ENCODE peak calls at places on chromosomes 11 and 22, in seven cellular contexts. One of them, this sample, is unnamed.

GRCh38 chr11:60924906-60925684 is 835 bp downstream of the TMEM132A start:
- DNase-seq in pancreas: no peak
- DNase-seq in colonic mucosa: no peak
- DNase-seq in AG04450: no peak
- DNase-seq in endodermal cell: peak
- DNase-seq in AG10803: no peak
- DNase-seq in breast epithelium: no peak
- DNase-seq in this sample: no peak

GRCh38 chr22:45164217-45165123 is 745 bp downstream of the NUP50 start:
- DNase-seq in pancreas: peak
- DNase-seq in colonic mucosa: peak
- DNase-seq in AG04450: no peak
- DNase-seq in endodermal cell: peak
- DNase-seq in AG10803: no peak
- DNase-seq in breast epithelium: no peak
- DNase-seq in this sample: peak

GRCh38 chr22:19641254-19641982 is 72.9 kb upstream of the SEPTIN5 start:
- DNase-seq in pancreas: peak
- DNase-seq in colonic mucosa: no peak
- DNase-seq in AG04450: no peak
- DNase-seq in endodermal cell: peak
- DNase-seq in AG10803: no peak
- DNase-seq in breast epithelium: no peak
- DNase-seq in this sample: no peak

GRCh38 chr11:83063073-83063754 is 8.5 kb downstream of the RAB30 start:
- DNase-seq in pancreas: no peak
- DNase-seq in colonic mucosa: no peak
- DNase-seq in AG04450: no peak
- DNase-seq in endodermal cell: no peak
- DNase-seq in AG10803: peak
- DNase-seq in breast epithelium: no peak
- DNase-seq in this sample: no peak

GRCh38 chr11:74487875-74488274 is 5.6 kb downstream of the LIPT2 start:
- DNase-seq in pancreas: no peak
- DNase-seq in colonic mucosa: no peak
- DNase-seq in AG04450: no peak
- DNase-seq in endodermal cell: no peak
- DNase-seq in AG10803: no peak
- DNase-seq in breast epithelium: no peak
- DNase-seq in this sample: no peak

GRCh38 chr11:37770145-37770544 is 1172.1 kb upstream of the RAG2 start:
- DNase-seq in pancreas: no peak
- DNase-seq in colonic mucosa: no peak
- DNase-seq in AG04450: no peak
- DNase-seq in endodermal cell: no peak
- DNase-seq in AG10803: no peak
- DNase-seq in breast epithelium: no peak
- DNase-seq in this sample: no peak

GRCh38 chr22:45742866-45743450 is 71.3 kb downstream of the ATXN10 start:
- DNase-seq in pancreas: no peak
- DNase-seq in colonic mucosa: no peak
- DNase-seq in AG04450: no peak
- DNase-seq in endodermal cell: no peak
- DNase-seq in AG10803: peak
- DNase-seq in breast epithelium: no peak
- DNase-seq in this sample: no peak

GRCh38 chr11:8947230-8947943 is 4.6 kb upstream of the ASCL3 start:
- DNase-seq in pancreas: no peak
- DNase-seq in colonic mucosa: no peak
- DNase-seq in AG04450: no peak
- DNase-seq in endodermal cell: no peak
- DNase-seq in AG10803: no peak
- DNase-seq in breast epithelium: no peak
- DNase-seq in this sample: no peak

GRCh38 chr22:39269095-39269827 is 24.5 kb upstream of the PDGFB start:
- DNase-seq in pancreas: no peak
- DNase-seq in colonic mucosa: no peak
- DNase-seq in AG04450: no peak
- DNase-seq in endodermal cell: no peak
- DNase-seq in AG10803: no peak
- DNase-seq in breast epithelium: no peak
- DNase-seq in this sample: no peak

GRCh38 chr22:50528682-50529415 is 963 bp downstream of the TYMP start:
- DNase-seq in pancreas: peak
- DNase-seq in colonic mucosa: no peak
- DNase-seq in AG04450: no peak
- DNase-seq in endodermal cell: no peak
- DNase-seq in AG10803: no peak
- DNase-seq in breast epithelium: no peak
- DNase-seq in this sample: no peak

GRCh38 chr11:10181811-10182210 is 112.2 kb downstream of the SBF2 start:
- DNase-seq in pancreas: no peak
- DNase-seq in colonic mucosa: no peak
- DNase-seq in AG04450: no peak
- DNase-seq in endodermal cell: no peak
- DNase-seq in AG10803: peak
- DNase-seq in breast epithelium: no peak
- DNase-seq in this sample: no peak

GRCh38 chr11:70328556-70328955 is 58.1 kb downstream of the PPFIA1 start:
- DNase-seq in pancreas: no peak
- DNase-seq in colonic mucosa: no peak
- DNase-seq in AG04450: no peak
- DNase-seq in endodermal cell: no peak
- DNase-seq in AG10803: peak
- DNase-seq in breast epithelium: no peak
- DNase-seq in this sample: no peak

GRCh38 chr22:31973739-31974138 is 29.4 kb downstream of the YWHAH start:
- DNase-seq in pancreas: no peak
- DNase-seq in colonic mucosa: peak
- DNase-seq in AG04450: no peak
- DNase-seq in endodermal cell: no peak
- DNase-seq in AG10803: no peak
- DNase-seq in breast epithelium: no peak
- DNase-seq in this sample: no peak

GRCh38 chr11:126669416-126669815 is 313.9 kb downstream of the ST3GAL4 start:
- DNase-seq in pancreas: no peak
- DNase-seq in colonic mucosa: no peak
- DNase-seq in AG04450: peak
- DNase-seq in endodermal cell: no peak
- DNase-seq in AG10803: peak
- DNase-seq in breast epithelium: no peak
- DNase-seq in this sample: no peak

GRCh38 chr11:114340311-114341131 is 44.3 kb downstream of the NNMT start:
- DNase-seq in pancreas: no peak
- DNase-seq in colonic mucosa: peak
- DNase-seq in AG04450: peak
- DNase-seq in endodermal cell: peak
- DNase-seq in AG10803: peak
- DNase-seq in breast epithelium: no peak
- DNase-seq in this sample: no peak

GRCh38 chr11:2301631-2302272 is at the start of the genes C11orf21 and TSPAN32:
- DNase-seq in pancreas: no peak
- DNase-seq in colonic mucosa: peak
- DNase-seq in AG04450: no peak
- DNase-seq in endodermal cell: no peak
- DNase-seq in AG10803: peak
- DNase-seq in breast epithelium: peak
- DNase-seq in this sample: peak

GRCh38 chr22:32112380-32112779 is 46.7 kb downstream of the C22orf42 start:
- DNase-seq in pancreas: no peak
- DNase-seq in colonic mucosa: no peak
- DNase-seq in AG04450: no peak
- DNase-seq in endodermal cell: no peak
- DNase-seq in AG10803: no peak
- DNase-seq in breast epithelium: no peak
- DNase-seq in this sample: no peak

GRCh38 chr11:133808393-133809140 is 36.7 kb downstream of the SPATA19 start:
- DNase-seq in pancreas: no peak
- DNase-seq in colonic mucosa: no peak
- DNase-seq in AG04450: no peak
- DNase-seq in endodermal cell: peak
- DNase-seq in AG10803: no peak
- DNase-seq in breast epithelium: no peak
- DNase-seq in this sample: no peak

GRCh38 chr11:75422248-75423231 is 10.5 kb downstream of the KLHL35 start:
- DNase-seq in pancreas: peak
- DNase-seq in colonic mucosa: peak
- DNase-seq in AG04450: no peak
- DNase-seq in endodermal cell: no peak
- DNase-seq in AG10803: no peak
- DNase-seq in breast epithelium: peak
- DNase-seq in this sample: no peak

GRCh38 chr22:41517172-41518047 is 26.9 kb downstream of the POLR3H start:
- DNase-seq in pancreas: peak
- DNase-seq in colonic mucosa: peak
- DNase-seq in AG04450: no peak
- DNase-seq in endodermal cell: peak
- DNase-seq in AG10803: peak
- DNase-seq in breast epithelium: peak
- DNase-seq in this sample: no peak

GRCh38 chr11:70756756-70757155 is 358.4 kb downstream of the CTTN start:
- DNase-seq in pancreas: no peak
- DNase-seq in colonic mucosa: no peak
- DNase-seq in AG04450: no peak
- DNase-seq in endodermal cell: peak
- DNase-seq in AG10803: no peak
- DNase-seq in breast epithelium: no peak
- DNase-seq in this sample: no peak

GRCh38 chr22:39434243-39434653 is 22.6 kb upstream of the MGAT3 start:
- DNase-seq in pancreas: peak
- DNase-seq in colonic mucosa: no peak
- DNase-seq in AG04450: no peak
- DNase-seq in endodermal cell: no peak
- DNase-seq in AG10803: peak
- DNase-seq in breast epithelium: no peak
- DNase-seq in this sample: no peak

GRCh38 chr22:19717691-19718254 is 3.5 kb downstream of the SEPTIN5 start:
- DNase-seq in pancreas: peak
- DNase-seq in colonic mucosa: peak
- DNase-seq in AG04450: peak
- DNase-seq in endodermal cell: peak
- DNase-seq in AG10803: peak
- DNase-seq in breast epithelium: peak
- DNase-seq in this sample: peak

GRCh38 chr22:18954333-18954732 is 18.2 kb upstream of the PRODH start:
- DNase-seq in pancreas: peak
- DNase-seq in colonic mucosa: peak
- DNase-seq in AG04450: peak
- DNase-seq in endodermal cell: peak
- DNase-seq in AG10803: peak
- DNase-seq in breast epithelium: peak
- DNase-seq in this sample: peak

GRCh38 chr22:50085211-50085999 is at the start of gene MLC1:
- DNase-seq in pancreas: no peak
- DNase-seq in colonic mucosa: no peak
- DNase-seq in AG04450: no peak
- DNase-seq in endodermal cell: peak
- DNase-seq in AG10803: no peak
- DNase-seq in breast epithelium: no peak
- DNase-seq in this sample: peak

GRCh38 chr11:47220401-47220821 is 5.6 kb downstream of the DDB2 start:
- DNase-seq in pancreas: no peak
- DNase-seq in colonic mucosa: no peak
- DNase-seq in AG04450: no peak
- DNase-seq in endodermal cell: no peak
- DNase-seq in AG10803: peak
- DNase-seq in breast epithelium: no peak
- DNase-seq in this sample: no peak

GRCh38 chr22:41833369-41834004 is 582 bp downstream of the SREBF2 start:
- DNase-seq in pancreas: peak
- DNase-seq in colonic mucosa: peak
- DNase-seq in AG04450: no peak
- DNase-seq in endodermal cell: peak
- DNase-seq in AG10803: peak
- DNase-seq in breast epithelium: peak
- DNase-seq in this sample: peak

GRCh38 chr11:12318791-12319733 is 58.3 kb upstream of the PARVA start:
- DNase-seq in pancreas: no peak
- DNase-seq in colonic mucosa: no peak
- DNase-seq in AG04450: peak
- DNase-seq in endodermal cell: no peak
- DNase-seq in AG10803: peak
- DNase-seq in breast epithelium: no peak
- DNase-seq in this sample: no peak

GRCh38 chr11:60900673-60901404 is 5.5 kb downstream of the PRPF19 start:
- DNase-seq in pancreas: no peak
- DNase-seq in colonic mucosa: no peak
- DNase-seq in AG04450: no peak
- DNase-seq in endodermal cell: peak
- DNase-seq in AG10803: no peak
- DNase-seq in breast epithelium: no peak
- DNase-seq in this sample: no peak

GRCh38 chr11:124951341-124951740 is 2.7 kb upstream of the CCDC15 start:
- DNase-seq in pancreas: no peak
- DNase-seq in colonic mucosa: no peak
- DNase-seq in AG04450: no peak
- DNase-seq in endodermal cell: no peak
- DNase-seq in AG10803: no peak
- DNase-seq in breast epithelium: no peak
- DNase-seq in this sample: no peak

GRCh38 chr11:119583585-119583984 is 145.4 kb downstream of the NECTIN1 start:
- DNase-seq in pancreas: no peak
- DNase-seq in colonic mucosa: no peak
- DNase-seq in AG04450: no peak
- DNase-seq in endodermal cell: peak
- DNase-seq in AG10803: no peak
- DNase-seq in breast epithelium: no peak
- DNase-seq in this sample: no peak
- TF ChIP-seq CTCF in pancreas: no peak
- TF ChIP-seq CTCF in colonic mucosa: no peak
- TF ChIP-seq CTCF in AG04450: no peak
- TF ChIP-seq CTCF in endodermal cell: peak
- TF ChIP-seq CTCF in AG10803: peak
- TF ChIP-seq CTCF in breast epithelium: no peak
- TF ChIP-seq CTCF in this sample: no peak

GRCh38 chr11:32279672-32280071 is 155.7 kb downstream of the WT1 start:
- DNase-seq in pancreas: no peak
- DNase-seq in colonic mucosa: no peak
- DNase-seq in AG04450: no peak
- DNase-seq in endodermal cell: peak
- DNase-seq in AG10803: no peak
- DNase-seq in breast epithelium: no peak
- DNase-seq in this sample: no peak
- TF ChIP-seq CTCF in pancreas: no peak
- TF ChIP-seq CTCF in colonic mucosa: no peak
- TF ChIP-seq CTCF in AG04450: peak
- TF ChIP-seq CTCF in endodermal cell: peak
- TF ChIP-seq CTCF in AG10803: no peak
- TF ChIP-seq CTCF in breast epithelium: no peak
- TF ChIP-seq CTCF in this sample: no peak

GRCh38 chr11:104163100-104164027 is 583 bp downstream of the PDGFD start:
- DNase-seq in pancreas: no peak
- DNase-seq in colonic mucosa: peak
- DNase-seq in AG04450: no peak
- DNase-seq in endodermal cell: peak
- DNase-seq in AG10803: peak
- DNase-seq in breast epithelium: peak
- DNase-seq in this sample: peak
- TF ChIP-seq CTCF in pancreas: no peak
- TF ChIP-seq CTCF in colonic mucosa: no peak
- TF ChIP-seq CTCF in AG04450: peak
- TF ChIP-seq CTCF in endodermal cell: peak
- TF ChIP-seq CTCF in AG10803: no peak
- TF ChIP-seq CTCF in breast epithelium: no peak
- TF ChIP-seq CTCF in this sample: no peak

GRCh38 chr11:115408036-115408911 is 95.9 kb downstream of the CADM1 start:
- DNase-seq in pancreas: no peak
- DNase-seq in colonic mucosa: no peak
- DNase-seq in AG04450: no peak
- DNase-seq in endodermal cell: no peak
- DNase-seq in AG10803: peak
- DNase-seq in breast epithelium: no peak
- DNase-seq in this sample: no peak
- TF ChIP-seq CTCF in pancreas: no peak
- TF ChIP-seq CTCF in colonic mucosa: no peak
- TF ChIP-seq CTCF in AG04450: peak
- TF ChIP-seq CTCF in endodermal cell: no peak
- TF ChIP-seq CTCF in AG10803: no peak
- TF ChIP-seq CTCF in breast epithelium: no peak
- TF ChIP-seq CTCF in this sample: no peak

This sample was measured in natural killer cell.